ENCODE peak calls at places on chromosomes 11 and 22, in four cellular contexts. B is astrocyte, H is tibial nerve, I is neuronal stem cell. O is an unnamed sample. For H3K36me3, the result is how much of the 10 kb centered on the place peaks cover.

GRCh38 chr11:71330996-71331395 is 78.6 kb upstream of the SHANK2 start:
- DNase-seq in I (no peak), H (no peak), B (no peak), O (no peak)

GRCh38 chr11:72710278-72710677 is 36.1 kb upstream of the PDE2A start:
- DNase-seq in B (no peak), H (no peak), I (no peak), O (no peak)

GRCh38 chr11:16070573-16070972 is 285.8 kb downstream of the SOX6 start:
- DNase-seq in I (no peak), H (no peak), B (no peak), O (peak)

GRCh38 chr11:12121504-12121903 is 11.1 kb downstream of the MICAL2 start:
- DNase-seq in H (no peak), B (no peak), I (no peak), O (no peak)

GRCh38 chr22:45895436-45896152 is 81.4 kb downstream of the WNT7B start:
- DNase-seq in I (no peak), H (no peak), B (no peak), O (no peak)

GRCh38 chr11:27328602-27329001 is 34.4 kb downstream of the CCDC34 start:
- DNase-seq in H (no peak), B (no peak), I (no peak), O (no peak)

GRCh38 chr11:112322173-112322813 is 61.6 kb upstream of the PLET1 start:
- DNase-seq in B (no peak), H (no peak), I (no peak), O (no peak)

GRCh38 chr11:67352546-67353316 is 615 bp downstream of the POLD4 start:
- DNase-seq in I (no peak), H (no peak), B (no peak), O (no peak)

GRCh38 chr22:24117942-24118341 is 63.3 kb upstream of the SUSD2 start:
- DNase-seq in H (no peak), I (no peak), B (no peak), O (peak)

GRCh38 chr22:47553436-47553835 is 791.0 kb downstream of the TBC1D22A start:
- DNase-seq in B (no peak), I (no peak), H (no peak), O (no peak)

GRCh38 chr22:29030016-29030617 is 31.5 kb downstream of the C22orf31 start:
- DNase-seq in B (peak), H (no peak), I (peak), O (no peak)

GRCh38 chr11:10309163-10310093 is 4.6 kb downstream of the ADM start:
- DNase-seq in I (no peak), H (no peak), B (peak), O (no peak)

GRCh38 chr22:23277583-23278295 is 97.4 kb downstream of the BCR start:
- DNase-seq in H (no peak), B (no peak), I (no peak), O (no peak)

GRCh38 chr11:7656704-7657103 is 16.6 kb downstream of the CYB5R2 start:
- DNase-seq in I (no peak), H (no peak), B (no peak), O (no peak)
- H3K36me3 ChIP-seq in I (under half), H (under half), B (under half), O (under half)

GRCh38 chr11:3684129-3684685 is 13.0 kb upstream of the CHRNA10 start:
- DNase-seq in B (no peak), I (no peak), H (no peak), O (no peak)
- H3K36me3 ChIP-seq in B (half or more), I (under half), H (under half), O (under half)

GRCh38 chr11:121575963-121576290 is 123.2 kb upstream of the SORL1-AS1 start:
- DNase-seq in I (no peak), H (no peak), B (no peak), O (no peak)

GRCh38 chr11:121577106-121577505 is 124.3 kb upstream of the SORL1-AS1 start:
- DNase-seq in H (no peak), I (no peak), B (no peak), O (no peak)

GRCh38 chr11:121576531-121576930 is 123.8 kb upstream of the SORL1-AS1 start:
- DNase-seq in H (peak), I (no peak), B (no peak), O (no peak)

GRCh38 chr11:121572581-121573059 is 119.9 kb upstream of the SORL1-AS1 start:
- DNase-seq in B (no peak), I (no peak), H (no peak), O (no peak)

DNA sequence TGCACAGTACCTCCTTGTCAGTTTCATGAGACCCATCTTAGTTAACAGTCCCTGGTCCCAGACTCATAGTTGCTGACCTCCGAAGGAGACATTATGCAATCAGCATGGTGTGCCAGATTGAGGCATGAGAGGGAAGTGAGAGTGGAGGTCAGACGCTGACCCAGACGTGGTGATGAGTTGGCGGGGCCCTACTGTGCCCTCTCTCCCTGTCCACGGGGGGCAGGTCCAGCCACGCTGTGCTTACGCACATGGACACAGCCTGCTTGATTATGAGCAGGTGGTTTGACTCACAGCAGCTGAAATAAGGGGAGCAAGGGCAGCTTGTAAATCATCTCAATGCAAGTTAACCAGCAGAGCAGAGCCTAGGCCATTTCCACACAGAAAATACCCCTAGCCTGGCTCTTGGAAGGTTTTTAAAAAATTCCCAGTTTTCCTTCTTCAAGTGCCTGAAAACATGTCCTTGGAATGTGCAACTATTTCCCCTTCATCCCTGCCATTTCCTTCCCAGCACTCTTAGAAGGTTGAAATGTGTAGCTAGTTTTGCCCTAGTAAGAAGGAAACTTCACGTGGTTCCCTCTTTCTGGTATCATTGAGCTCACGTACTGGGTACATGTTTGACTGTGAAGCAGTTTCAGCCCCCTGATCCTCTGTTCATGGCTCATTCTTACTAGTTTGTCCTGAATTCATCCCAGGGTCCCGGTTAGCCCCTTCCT is 122.6 kb upstream of the SORL1-AS1 start:
- DNase-seq in I (no peak), H (peak), B (peak), O (no peak)
- H3K36me3 ChIP-seq in I (under half), H (under half), B (under half), O (under half)

GRCh38 chr22:31625257-31625640 is 36.8 kb downstream of the PISD start:
- DNase-seq in B (no peak), I (no peak), H (no peak), O (no peak)
- H3K36me3 ChIP-seq in B (under half), I (under half), H (under half), O (under half)

GRCh38 chr11:94826415-94826814 is 58.3 kb downstream of the AMOTL1 start:
- DNase-seq in H (no peak), I (no peak), B (no peak), O (peak)
- H3K36me3 ChIP-seq in H (under half), I (under half), B (half or more), O (under half)

DNA sequence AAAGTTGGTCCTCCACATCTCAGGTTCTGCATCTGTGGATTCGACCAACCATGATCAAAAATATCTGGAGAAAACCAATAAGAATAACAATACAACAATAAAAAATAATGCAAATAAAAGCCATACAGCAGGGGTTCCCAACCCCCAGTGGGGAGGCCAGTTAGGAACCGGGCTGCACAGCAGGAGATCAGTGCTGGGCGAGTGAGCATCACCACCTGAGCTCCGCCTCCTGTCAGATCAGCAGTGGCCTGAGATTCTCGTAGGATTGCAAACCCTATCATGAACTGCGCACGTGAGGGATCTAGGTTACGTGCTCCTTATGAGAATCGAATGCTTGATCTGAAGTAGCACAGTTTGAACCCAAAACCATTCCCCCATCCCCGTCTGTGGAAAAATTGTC is 25.4 kb upstream of the MYO18B start:
- DNase-seq in I (no peak), H (no peak), B (no peak), O (peak)
- H3K36me3 ChIP-seq in I (under half), H (under half), B (under half), O (under half)

DNA sequence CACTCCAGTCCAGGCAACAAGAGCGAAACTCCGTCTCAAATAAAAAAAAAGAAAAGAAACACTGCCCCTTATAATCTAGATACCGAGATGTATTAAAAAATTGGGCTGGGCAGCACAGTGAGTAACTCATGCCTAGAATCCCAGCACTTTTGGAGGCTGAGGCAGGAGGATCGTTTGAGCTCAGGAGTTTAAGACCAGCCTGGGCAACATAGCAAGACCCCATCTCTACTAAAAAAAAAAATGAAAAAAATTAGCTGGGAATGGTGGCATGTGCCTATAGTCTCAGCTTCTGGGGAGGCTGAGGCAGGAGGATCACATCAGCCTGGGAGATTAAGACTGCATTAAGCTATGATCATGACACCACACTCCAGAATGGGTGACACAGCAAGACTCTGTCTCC is 24.9 kb downstream of the DDX6 start:
- DNase-seq in H (no peak), I (no peak), B (no peak), O (no peak)
- H3K36me3 ChIP-seq in H (under half), I (under half), B (under half), O (under half)

GRCh38 chr11:35206616-35207015 is 67.6 kb downstream of the CD44 start:
- DNase-seq in I (no peak), B (no peak), H (no peak), O (no peak)

GRCh38 chr11:35207471-35208403 is 68.8 kb downstream of the CD44 start:
- DNase-seq in H (no peak), B (no peak), I (no peak), O (no peak)

GRCh38 chr11:35210886-35211546 is 72.0 kb downstream of the CD44 start:
- DNase-seq in I (no peak), H (no peak), B (no peak), O (no peak)

GRCh38 chr11:35211952-35212351 is 73.0 kb downstream of the CD44 start:
- DNase-seq in H (no peak), I (no peak), B (no peak), O (no peak)

DNA sequence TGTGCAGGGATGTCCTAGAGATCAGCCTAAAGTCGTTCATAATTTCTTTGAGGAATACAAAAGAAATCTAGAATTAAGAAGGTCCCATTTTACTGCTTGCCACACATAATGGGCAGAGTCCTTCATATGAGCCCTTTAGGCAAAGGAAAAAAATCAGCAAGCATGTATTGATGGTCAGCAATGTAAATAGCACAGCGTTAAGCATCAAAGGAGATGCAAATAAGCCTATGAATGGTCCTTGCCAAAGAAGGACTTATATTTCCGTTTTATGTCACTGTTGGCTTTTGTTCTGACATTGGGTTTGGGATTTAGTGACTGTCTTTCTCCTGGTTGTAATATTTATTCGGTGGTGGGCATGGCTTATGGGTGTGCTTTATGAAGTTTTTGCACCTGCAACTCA is 69.8 kb downstream of the CD44 start:
- DNase-seq in B (no peak), I (no peak), H (no peak), O (no peak)
- H3K36me3 ChIP-seq in B (half or more), I (under half), H (under half), O (under half)

GRCh38 chr22:17896552-17896951 is 122.3 kb upstream of the BID start:
- DNase-seq in I (no peak), H (no peak), B (no peak), O (peak)
- H3K36me3 ChIP-seq in I (under half), H (under half), B (under half), O (under half)

GRCh38 chr11:116328410-116328809 is 444.4 kb downstream of the BUD13 start:
- DNase-seq in H (no peak), B (no peak), I (no peak), O (no peak)
- H3K36me3 ChIP-seq in H (under half), B (under half), I (under half), O (under half)